ENCODE peak calls at places on chromosomes 5 and 9, in eight cellular contexts. N is effector CD4-positive, alpha-beta T cell; J is B cell; I is Calu3; V is cardiac muscle cell; D is thoracic aorta; F is NCI-H69; M is endodermal cell. S is an unnamed sample.

GRCh38 chr5:109467058-109467457 is 57.3 kb upstream of the PJA2 start:
- DNase-seq in N (no peak), I (peak; percentile 18), M (no peak), V (no peak), J (no peak), D (no peak), F (no peak), S (no peak)

GRCh38 chr9:133888048-133888778 is 103.9 kb downstream of the VAV2 start:
- DNase-seq in M (no peak), D (no peak), F (peak; percentile 99), N (no peak), V (no peak), I (no peak), J (no peak), S (peak; percentile 97)

GRCh38 chr5:141954193-141954592 is 3.8 kb downstream of the PCDH12 start:
- DNase-seq in M (no peak), I (no peak), V (no peak), F (no peak), N (no peak), J (no peak), D (no peak), S (no peak)

GRCh38 chr5:109865636-109866035 is 175.9 kb downstream of the MAN2A1 start:
- DNase-seq in J (no peak), M (no peak), I (no peak), D (no peak), V (no peak), N (no peak), F (peak; percentile 53), S (no peak)

GRCh38 chr5:62643556-62644451 is 65.2 kb downstream of the LRRC70 start:
- DNase-seq in J (no peak), D (no peak), M (no peak), I (no peak), N (no peak), V (no peak), F (peak; percentile 14), S (no peak)

GRCh38 chr9:20016611-20017010 is 227.8 kb upstream of the SLC24A2 start:
- DNase-seq in F (no peak), M (no peak), V (no peak), J (no peak), N (no peak), I (no peak), D (no peak), S (no peak)

GRCh38 chr5:53035868-53036381 is 46.8 kb downstream of the ITGA2 start:
- DNase-seq in N (no peak), D (no peak), F (peak; percentile 10), V (no peak), J (no peak), I (peak; percentile 38), M (peak; percentile 56), S (no peak)

GRCh38 chr5:148912714-148913398 is 86.4 kb downstream of the ADRB2 start:
- DNase-seq in I (peak; percentile 68), V (no peak), F (peak; percentile 56), J (no peak), M (peak; percentile 91), N (no peak), D (no peak), S (no peak)

GRCh38 chr5:74693176-74693575 is 8.1 kb downstream of the HEXB start:
- DNase-seq in D (no peak), F (no peak), V (no peak), I (no peak), M (no peak), J (no peak), N (no peak), S (no peak)

GRCh38 chr9:137749511-137749910 is 128.1 kb upstream of the CACNA1B start:
- DNase-seq in J (no peak), M (no peak), N (no peak), V (no peak), D (no peak), I (no peak), F (no peak), S (no peak)

GRCh38 chr5:68380071-68380470 is 164.5 kb downstream of the PIK3R1 start:
- DNase-seq in D (no peak), V (no peak), I (no peak), J (no peak), M (no peak), N (no peak), F (no peak), S (no peak)

GRCh38 chr9:2991292-2991691 is 147.4 kb upstream of the PUM3 start:
- DNase-seq in M (no peak), D (no peak), N (no peak), V (no peak), F (peak; percentile 58), J (no peak), I (no peak), S (no peak)

GRCh38 chr5:170254056-170254455 is 21.3 kb downstream of the C5orf58 start:
- DNase-seq in I (peak; percentile 84), D (no peak), N (peak; percentile 70), V (no peak), M (peak; percentile 68), F (peak; percentile 42), J (no peak), S (no peak)

GRCh38 chr5:150410524-150411244 is 2.0 kb downstream of the CD74 start:
- DNase-seq in I (peak; percentile 72), J (peak; percentile 25), M (peak; percentile 81), D (peak; percentile 37), F (peak; percentile 86), V (peak; percentile 87), N (peak; percentile 42), S (peak; percentile 55)

GRCh38 chr9:116156621-116157314 is 3.2 kb downstream of the PAPPA start:
- DNase-seq in D (peak; percentile 35), N (no peak), V (peak; percentile 88), I (no peak), M (peak; percentile 90), J (no peak), F (peak; percentile 96), S (peak; percentile 10)

GRCh38 chr5:113190347-113190746 is 213.7 kb downstream of the DCP2 start:
- DNase-seq in M (no peak), N (no peak), F (no peak), D (no peak), I (no peak), J (no peak), V (no peak), S (no peak)

GRCh38 chr9:13974891-13975290 is 339.1 kb downstream of the NFIB start:
- DNase-seq in V (no peak), F (no peak), I (no peak), J (no peak), M (no peak), N (no peak), D (no peak), S (no peak)

GRCh38 chr5:160497897-160498296 is 76.2 kb downstream of the PTTG1 start:
- DNase-seq in J (no peak), M (peak; percentile 24), V (no peak), I (no peak), D (no peak), F (no peak), N (no peak), S (no peak)

GRCh38 chr9:130307667-130307943 is 42.0 kb downstream of the HMCN2 start:
- DNase-seq in I (no peak), F (no peak), M (no peak), D (no peak), J (no peak), V (no peak), N (no peak), S (no peak)

GRCh38 chr9:100294806-100295205 is 57.9 kb downstream of the TEX10 start:
- DNase-seq in M (no peak), N (no peak), I (no peak), V (no peak), F (no peak), J (no peak), D (no peak), S (no peak)

GRCh38 chr5:130138406-130139060 is 234.3 kb downstream of the CHSY3 start:
- DNase-seq in F (peak; percentile 17), J (no peak), V (no peak), M (no peak), D (no peak), I (no peak), N (no peak), S (no peak)

GRCh38 chr9:7533376-7534090 is 266.0 kb downstream of the DMAC1 start:
- DNase-seq in D (no peak), J (no peak), I (no peak), V (no peak), M (no peak), F (no peak), N (no peak), S (no peak)

GRCh38 chr9:116318463-116319271 is 165.1 kb downstream of the PAPPA start:
- DNase-seq in F (peak; percentile 34), J (no peak), M (peak; percentile 81), D (no peak), N (no peak), I (no peak), V (peak; percentile 56), S (no peak)

GRCh38 chr5:179699640-179700298 is 1.0 kb downstream of the CANX start:
- DNase-seq in N (no peak), M (no peak), J (no peak), F (peak; percentile 67), I (peak; percentile 25), V (no peak), D (no peak), S (peak; percentile 4)

GRCh38 chr5:5751987-5752386 is 329.5 kb downstream of the ICE1 start:
- DNase-seq in I (no peak), D (no peak), M (no peak), F (peak; percentile 53), V (no peak), J (no peak), N (no peak), S (no peak)

GRCh38 chr9:126523621-126524111 is 90.1 kb upstream of the LMX1B start:
- DNase-seq in M (no peak), V (no peak), N (no peak), J (no peak), D (no peak), I (no peak), F (no peak), S (no peak)

GRCh38 chr5:42770003-42770402 is 13.4 kb downstream of the CCDC152 start:
- DNase-seq in F (no peak), J (no peak), M (no peak), I (no peak), V (no peak), D (no peak), N (no peak), S (no peak)

GRCh38 chr5:124743534-124744169 is 2.8 kb downstream of the ZNF608 start:
- DNase-seq in F (peak; percentile 78), I (no peak), M (peak; percentile 70), V (peak; percentile 61), J (no peak), N (no peak), D (no peak), S (peak; percentile 51)

GRCh38 chr9:81032831-81033230 is 656.5 kb downstream of the TLE1 start:
- DNase-seq in N (no peak), D (no peak), V (no peak), I (no peak), F (no peak), J (no peak), M (no peak), S (no peak)

GRCh38 chr9:97397220-97397619 is 14.7 kb upstream of the TDRD7 start:
- DNase-seq in F (no peak), D (no peak), I (no peak), V (no peak), N (no peak), J (no peak), M (peak; percentile 23), S (no peak)

GRCh38 chr5:78887384-78888118 is 97.6 kb downstream of the ARSB start:
- DNase-seq in N (no peak), D (no peak), F (no peak), V (no peak), M (peak; percentile 38), I (no peak), J (peak; percentile 35), S (no peak)

GRCh38 chr5:33762859-33763258 is 128.9 kb downstream of the ADAMTS12 start:
- DNase-seq in J (no peak), F (no peak), M (no peak), V (no peak), I (no peak), N (no peak), D (no peak), S (no peak)

GRCh38 chr5:21219255-21219654 is 1231.3 kb upstream of the CDH18 start:
- DNase-seq in I (no peak), D (no peak), M (no peak), V (no peak), N (no peak), F (peak; percentile 76), J (no peak), S (peak; percentile 3)

GRCh38 chr9:130570200-130570599 is 9.2 kb upstream of the FUBP3 start:
- DNase-seq in M (no peak), I (peak; percentile 6), N (no peak), F (peak; percentile 35), V (no peak), D (no peak), J (no peak), S (no peak)

S was measured in NCI-H146.